ENCODE peak calls at places on chromosomes 4 and X, in eight cellular contexts. X is uterus, P is GM12892, I is tibial nerve, L is GM12891, Q is endothelial cell of umbilical vein, W is transverse colon, S is adrenal gland. B is an unnamed sample.
A peak's percentile ranks its signal among the peaks of the same experiment; 100 is the strongest.

GRCh38 chr4:14783011-14783877 is 219.0 kb upstream of the CPEB2 start:
- DNase-seq in X (no peak), P (no peak), I (no peak), L (no peak), Q (no peak), W (no peak), S (no peak), B (no peak)

GRCh38 chr4:106690487-106690886 is 321.9 kb upstream of the GIMD1 start:
- DNase-seq in X (no peak), P (no peak), I (no peak), L (no peak), Q (peak; percentile 86), W (no peak), S (no peak), B (no peak)

GRCh38 chrX:9312922-9313867 is 151.7 kb upstream of the TBL1X start:
- DNase-seq in X (no peak), P (peak; percentile 16), I (peak; percentile 15), L (peak; percentile 13), Q (peak; percentile 19), W (peak; percentile 67), S (peak; percentile 34), B (peak; percentile 60)

GRCh38 chr4:32133141-32133540 is 1413.0 kb downstream of the PCDH7 start:
- DNase-seq in X (no peak), P (no peak), I (no peak), L (no peak), Q (no peak), W (no peak), S (no peak), B (no peak)

GRCh38 chrX:132023117-132023895 is at the start of gene STK26:
- DNase-seq in X (peak; percentile 79), P (peak; percentile 41), I (peak; percentile 28), L (peak; percentile 43), Q (peak; percentile 50), W (peak; percentile 84), S (peak; percentile 47), B (peak; percentile 85)

GRCh38 chr4:98568896-98569663 is 89.3 kb downstream of the TSPAN5 start:
- DNase-seq in X (no peak), P (no peak), I (no peak), L (no peak), Q (peak; percentile 34), W (no peak), S (no peak), B (no peak)

GRCh38 chrX:153495362-153495751 is 577 bp downstream of the BGN start:
- DNase-seq in X (peak; percentile 37), P (no peak), I (no peak), L (no peak), Q (no peak), W (no peak), S (no peak), B (no peak)

GRCh38 chr4:123616970-123617392 is 220.4 kb downstream of the SPRY1 start:
- DNase-seq in X (peak; percentile 70), P (no peak), I (peak; percentile 30), L (no peak), Q (peak; percentile 81), W (peak; percentile 46), S (peak; percentile 54), B (no peak)

GRCh38 chrX:79081895-79082512 is 62.5 kb upstream of the GPR174 start:
- DNase-seq in X (no peak), P (peak; percentile 2), I (no peak), L (no peak), Q (peak; percentile 36), W (no peak), S (peak; percentile 13), B (peak; percentile 47)

GRCh38 chr4:121822796-121823504 is 733 bp downstream of the CCNA2 start:
- DNase-seq in X (peak; percentile 26), P (no peak), I (no peak), L (peak; percentile 27), Q (peak; percentile 39), W (peak; percentile 25), S (peak; percentile 30), B (peak; percentile 86)

GRCh38 chrX:122094611-122095010 is 1047.2 kb downstream of the GLUD2 start:
- DNase-seq in X (no peak), P (no peak), I (no peak), L (no peak), Q (no peak), W (no peak), S (no peak), B (no peak)

GRCh38 chrX:53086464-53086863 is 4.3 kb downstream of the TSPYL2 start:
- DNase-seq in X (peak; percentile 67), P (no peak), I (peak; percentile 65), L (no peak), Q (no peak), W (peak; percentile 48), S (no peak), B (no peak)

GRCh38 chr4:52911684-52912294 is 49.7 kb downstream of the RASL11B start:
- DNase-seq in X (peak; percentile 62), P (peak; percentile 27), I (peak; percentile 31), L (peak; percentile 24), Q (peak; percentile 76), W (peak; percentile 80), S (peak; percentile 74), B (peak; percentile 74)
- TF ChIP-seq POLR2A in X (no peak), P (no peak), I (no peak), L (no peak), Q (no peak), W (no peak), S (no peak), B (no peak)

GRCh38 chr4:705278-706082 is at the start of gene PCGF3:
- DNase-seq in X (peak; percentile 96), P (peak; percentile 100), I (peak; percentile 93), L (peak; percentile 100), Q (peak; percentile 96), W (peak; percentile 99), S (peak; percentile 98), B (peak; percentile 96)
- TF ChIP-seq POLR2A in X (peak; percentile 46), P (no peak), I (peak; percentile 70), L (no peak), Q (peak; percentile 54), W (peak; percentile 49), S (peak; percentile 54), B (peak; percentile 41)

DNA sequence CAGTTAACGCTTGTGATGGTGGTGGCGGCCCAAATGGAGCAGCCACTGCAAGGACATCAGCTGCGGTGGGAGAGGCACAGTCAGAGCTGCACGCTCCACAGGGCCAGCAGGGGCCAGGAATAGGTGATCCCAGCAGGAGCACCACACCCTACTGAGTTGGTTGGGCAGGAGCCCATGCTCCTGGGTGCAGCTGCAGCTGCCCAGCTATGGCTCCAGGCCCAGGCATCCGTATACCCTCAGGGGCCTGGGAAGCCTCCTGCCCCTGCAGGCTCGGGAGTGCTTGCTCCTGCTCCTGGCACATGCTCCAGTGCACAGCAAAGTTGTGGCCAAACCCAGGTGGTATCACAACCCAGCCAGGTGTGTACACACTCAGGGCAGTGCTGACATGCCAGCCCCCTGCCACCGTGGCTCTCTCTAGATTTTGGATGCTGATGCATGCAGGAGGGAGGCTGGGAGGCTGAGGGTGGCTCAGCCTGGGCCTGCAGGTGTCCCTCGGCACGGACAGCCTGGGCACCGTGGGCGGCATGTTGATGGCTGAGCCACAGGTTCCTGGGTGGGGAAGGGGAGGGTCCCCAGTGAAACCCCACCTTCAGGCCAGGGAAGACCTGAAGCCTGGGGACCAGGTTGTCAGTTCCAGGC is 150.2 kb downstream of the CXXC4 start:
- DNase-seq in X (no peak), P (no peak), I (no peak), L (no peak), Q (no peak), W (no peak), S (no peak), B (no peak)
- TF ChIP-seq POLR2A in X (no peak), P (no peak), I (no peak), L (no peak), Q (no peak), W (no peak), S (no peak), B (no peak)

DNA sequence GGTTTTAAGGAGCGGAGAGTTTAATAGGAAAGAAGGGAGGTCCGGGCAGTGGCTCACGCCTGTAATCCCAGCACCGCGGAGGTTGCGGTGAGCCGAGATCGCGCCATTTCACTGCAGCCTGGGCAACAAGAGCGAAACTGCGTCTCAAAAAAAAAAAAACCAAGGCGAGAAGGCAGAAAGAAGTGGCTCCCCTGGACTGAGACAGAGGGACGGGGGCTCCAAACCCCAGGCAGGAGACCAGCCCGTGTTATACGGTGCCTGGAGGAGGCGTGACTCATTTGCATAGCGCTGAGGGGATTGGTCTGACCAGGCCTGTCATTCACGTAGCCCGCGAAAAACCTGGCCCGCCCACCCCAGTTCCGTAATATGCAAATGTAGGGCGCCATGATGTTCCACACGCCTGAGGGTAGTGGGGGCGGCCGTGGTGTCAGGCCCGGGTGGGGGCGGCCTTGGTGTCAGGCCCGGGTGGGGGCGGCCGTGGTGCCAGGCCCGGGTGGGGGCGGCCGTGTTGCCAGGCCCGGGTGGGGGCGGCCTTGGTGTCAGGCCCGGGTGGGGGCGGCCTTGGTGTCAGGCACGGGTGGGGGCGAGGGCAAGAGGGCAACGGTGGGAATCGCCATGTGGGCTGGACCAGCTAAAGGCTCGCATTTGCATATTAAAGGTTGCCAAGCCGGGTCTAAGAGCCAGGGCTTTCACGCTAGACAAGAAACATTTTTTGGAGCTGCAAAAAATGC is 2.1 kb downstream of the PLCXD1 start:
- DNase-seq in X (peak; percentile 91), P (peak; percentile 89), I (peak; percentile 83), L (peak; percentile 89), Q (peak; percentile 89), W (peak; percentile 92), S (peak; percentile 83), B (no peak)
- TF ChIP-seq POLR2A in X (no peak), P (peak; percentile 69), I (no peak), L (peak; percentile 47), Q (peak; percentile 48), W (no peak), S (no peak), B (peak; percentile 75)

GRCh38 chr4:22334155-22334554 is 181.7 kb downstream of the ADGRA3 start:
- DNase-seq in X (no peak), P (no peak), I (no peak), L (no peak), Q (no peak), W (no peak), S (no peak), B (no peak)

GRCh38 chr4:22336822-22337221 is 179.0 kb downstream of the ADGRA3 start:
- DNase-seq in X (no peak), P (no peak), I (no peak), L (no peak), Q (no peak), W (no peak), S (no peak), B (no peak)

GRCh38 chr4:22339491-22339890 is 176.4 kb downstream of the ADGRA3 start:
- DNase-seq in X (no peak), P (no peak), I (no peak), L (no peak), Q (no peak), W (no peak), S (no peak), B (no peak)

GRCh38 chr4:22343606-22344005 is 172.3 kb downstream of the ADGRA3 start:
- DNase-seq in X (no peak), P (no peak), I (no peak), L (no peak), Q (no peak), W (no peak), S (no peak), B (no peak)

GRCh38 chr4:22338806-22339205 is 177.1 kb downstream of the ADGRA3 start:
- DNase-seq in X (no peak), P (no peak), I (no peak), L (no peak), Q (no peak), W (no peak), S (no peak), B (peak; percentile 24)
- TF ChIP-seq POLR2A in X (no peak), P (no peak), I (no peak), L (no peak), Q (no peak), W (no peak), S (no peak), B (no peak)

B was measured in erythroblast.